ENCODE peak calls at places on chromosomes 4 and X, in seven cellular contexts. Q, U, E, F, L, R and T are unnamed samples. For H3K4me1 and H3K27me3, the result is how much of the 10 kb centered on the place peaks cover.

GRCh38 chr4:138897818-138898226 is 117.8 kb upstream of the NOCT start:
- DNase-seq in F (no peak), U (no peak), Q (no peak), R (no peak), E (no peak), L (no peak), T (no peak)

GRCh38 chrX:118536687-118537461 is 41.3 kb downstream of the DOCK11 start:
- DNase-seq in L (no peak), E (no peak), Q (peak), U (no peak), R (no peak), F (no peak), T (no peak)

GRCh38 chr4:154329939-154330338 is 161.7 kb downstream of the DCHS2 start:
- DNase-seq in E (no peak), U (no peak), L (no peak), R (no peak), F (no peak), Q (no peak), T (peak)

GRCh38 chr4:72690782-72691181 is 121.8 kb upstream of the ADAMTS3 start:
- DNase-seq in R (no peak), U (no peak), E (no peak), Q (peak), F (no peak), L (no peak), T (no peak)

GRCh38 chrX:138775501-138775900 is 64.0 kb upstream of the FGF13 start:
- DNase-seq in L (no peak), U (no peak), R (no peak), F (no peak), Q (peak), E (no peak), T (no peak)

GRCh38 chr4:2928242-2929155 is 34.7 kb downstream of the NOP14 start:
- DNase-seq in U (no peak), F (peak), R (no peak), L (peak), E (no peak), Q (no peak), T (peak)

GRCh38 chr4:88599298-88599697 is 7.0 kb downstream of the HERC3 start:
- DNase-seq in F (no peak), E (no peak), R (no peak), L (no peak), Q (no peak), U (no peak), T (no peak)

GRCh38 chr4:172995161-172995560 is 173.4 kb upstream of the GALNT7 start:
- DNase-seq in L (no peak), U (no peak), F (no peak), E (no peak), Q (no peak), R (no peak), T (no peak)

GRCh38 chr4:41205130-41205529 is 9.2 kb downstream of the APBB2 start:
- DNase-seq in U (no peak), R (no peak), E (no peak), F (no peak), L (no peak), Q (no peak), T (no peak)

GRCh38 chrX:155235891-155236290 is 19.6 kb downstream of the VBP1 start:
- DNase-seq in E (no peak), Q (no peak), U (no peak), F (no peak), R (no peak), L (no peak), T (no peak)

GRCh38 chrX:153488231-153488914 is 6.4 kb upstream of the BGN start:
- DNase-seq in F (no peak), Q (no peak), R (peak), E (no peak), U (no peak), L (no peak), T (no peak)

DNA sequence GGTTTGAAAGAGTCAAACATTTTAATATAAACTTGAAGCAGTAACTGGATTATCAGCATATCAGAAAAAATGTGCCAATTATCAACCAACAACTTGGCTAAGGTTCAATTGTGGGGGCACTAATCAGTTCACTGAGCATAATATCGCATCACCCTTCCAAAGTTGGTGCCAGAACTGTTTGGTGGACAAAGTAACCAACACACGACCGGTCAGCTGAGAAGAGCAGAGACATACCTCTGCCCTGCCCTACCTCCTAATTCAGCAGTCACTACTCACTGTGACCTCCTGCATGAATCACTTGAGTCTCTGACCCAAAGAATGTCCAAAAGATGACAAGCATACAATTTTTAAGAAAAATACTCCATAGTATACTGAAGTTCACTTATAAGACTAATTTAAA is 53.2 kb downstream of the TSPAN5 start:
- DNase-seq in Q (no peak), F (no peak), E (no peak), R (no peak), L (no peak), U (no peak), T (no peak)
- H3K27ac ChIP-seq in Q (no peak), F (no peak), E (no peak), R (no peak), L (no peak), U (no peak), T (no peak)

GRCh38 chr4:135670548-135670947 is 1469.0 kb upstream of the PABPC4L start:
- DNase-seq in L (no peak), F (no peak), E (no peak), U (no peak), Q (no peak), R (no peak), T (no peak)
- H3K4me1 ChIP-seq in L (under half), F (under half), E (under half), U (under half), Q (under half), R (under half), T (under half)

DNA sequence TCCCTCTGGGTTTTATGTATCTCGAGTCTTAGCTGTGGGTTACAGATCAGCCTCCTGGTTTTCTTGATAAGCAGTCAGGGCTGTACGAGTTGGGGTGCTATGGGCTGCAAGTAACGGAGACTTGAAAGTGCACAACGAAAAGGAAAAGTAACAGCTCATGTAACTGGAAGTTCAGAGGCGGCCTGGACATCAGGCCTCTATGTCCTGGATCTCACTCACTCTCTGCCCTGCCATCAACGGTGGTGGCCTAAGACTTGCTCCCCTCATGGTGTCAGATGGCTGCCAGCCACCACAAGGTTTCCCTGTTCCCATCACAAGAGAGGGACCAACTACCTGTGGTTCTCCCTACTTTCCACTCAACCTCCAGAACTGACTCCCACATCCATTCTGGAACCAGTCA is 4.8 kb downstream of the PPP2R2C start:
- DNase-seq in L (no peak), F (no peak), U (no peak), Q (no peak), R (no peak), E (no peak), T (no peak)
- H3K27me3 ChIP-seq in L (under half), F (under half), U (under half), Q (half or more), R (under half), E (under half), T (under half)

DNA sequence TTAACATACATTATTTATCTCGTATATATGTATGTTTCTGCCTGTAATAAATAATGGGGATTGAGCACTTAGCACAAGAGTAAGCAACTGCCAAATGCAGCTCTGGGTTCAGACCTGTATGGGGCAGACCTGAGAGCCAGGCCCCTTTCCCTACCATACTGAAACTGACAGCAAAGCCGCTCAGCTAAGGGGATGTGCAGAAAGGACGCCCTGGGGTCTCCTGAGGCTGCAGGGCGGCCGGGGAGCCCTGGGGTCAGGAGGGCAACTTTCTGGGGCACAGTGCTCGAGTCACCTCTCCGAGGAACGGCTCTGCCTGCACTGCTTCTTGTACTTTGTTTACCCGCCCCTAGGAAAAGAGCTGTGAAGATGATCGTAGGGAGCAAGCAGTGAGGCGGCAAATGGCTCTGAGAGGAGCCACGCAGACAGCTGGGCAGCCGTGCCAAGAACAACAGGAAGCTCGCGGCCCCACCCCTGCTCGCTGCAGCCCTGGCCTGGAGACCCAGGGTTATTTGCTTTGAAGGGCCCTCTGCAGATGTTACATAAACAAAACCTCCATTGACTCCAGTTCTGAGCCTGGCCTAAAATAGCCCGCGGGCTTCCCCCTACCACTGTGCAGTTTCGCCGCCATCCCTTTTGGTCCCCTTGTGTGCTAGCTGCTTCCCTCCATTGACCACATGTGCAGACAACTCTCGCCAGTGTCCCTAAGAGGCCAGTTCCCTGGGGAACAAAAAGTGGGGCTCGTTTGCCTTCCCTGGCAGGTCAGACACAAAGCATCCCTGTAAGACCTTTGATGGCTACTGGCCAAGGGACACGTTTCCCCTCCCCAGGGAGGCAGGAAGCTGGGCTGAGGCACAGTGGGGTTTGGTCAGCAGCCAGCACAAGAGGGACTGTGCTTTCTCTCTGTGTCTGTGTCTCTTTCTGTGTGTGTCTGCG is 111.3 kb upstream of the LNX1 start:
- DNase-seq in R (peak), E (peak), U (peak), Q (peak), F (peak), L (peak), T (peak)
- H3K27ac ChIP-seq in R (peak), E (peak), U (peak), Q (no peak), F (peak), L (peak), T (peak)

GRCh38 chr4:123246085-123246484 is 150.5 kb upstream of the SPRY1 start:
- DNase-seq in L (no peak), F (no peak), Q (no peak), R (no peak), E (no peak), U (no peak), T (no peak)
- H3K4me1 ChIP-seq in L (under half), F (under half), Q (under half), R (under half), E (half or more), U (under half), T (under half)

DNA sequence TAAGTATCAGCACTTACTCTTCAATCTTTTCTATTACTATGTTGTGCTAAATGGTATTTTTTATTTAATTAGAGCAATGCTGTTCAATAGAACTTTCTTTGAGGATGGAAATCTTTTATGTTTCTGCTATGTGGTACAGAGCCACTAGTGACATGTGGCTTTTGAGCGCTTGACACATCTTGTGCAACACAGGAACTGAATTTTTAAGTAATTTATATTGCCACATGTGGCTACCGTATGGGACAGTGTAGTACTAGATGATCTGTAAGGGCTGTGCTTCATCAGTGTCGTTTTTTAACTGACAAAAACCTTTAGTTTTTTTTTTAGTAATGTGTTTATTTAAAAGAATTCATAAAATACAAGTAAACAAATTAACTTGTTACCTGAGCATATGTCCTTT is 22.4 kb downstream of the HPRT1 start:
- DNase-seq in Q (no peak), R (no peak), F (no peak), U (no peak), L (no peak), E (no peak), T (no peak)
- H3K27me3 ChIP-seq in Q (under half), R (under half), F (under half), U (under half), L (under half), E (under half), T (under half)

DNA sequence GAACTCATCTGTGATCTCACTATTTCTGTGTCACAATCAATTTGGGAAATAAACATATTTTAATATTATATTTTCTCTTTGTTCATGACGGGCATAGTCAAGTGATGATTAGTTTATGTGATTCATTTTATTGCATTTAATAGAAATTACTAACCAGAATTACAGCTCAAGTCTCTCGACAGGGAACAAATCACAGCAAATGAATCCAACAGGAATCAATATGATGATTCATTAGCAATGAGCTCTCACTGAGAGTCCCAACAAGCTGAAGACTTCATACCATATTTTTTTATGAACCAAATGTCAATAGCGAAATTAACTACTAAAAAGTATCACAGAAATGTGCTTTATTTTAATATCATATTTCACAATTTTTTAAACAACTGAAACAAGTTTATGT is 649.7 kb downstream of the GRID2 start:
- DNase-seq in E (no peak), Q (no peak), R (no peak), F (no peak), L (no peak), U (no peak), T (no peak)
- H3K27ac ChIP-seq in E (no peak), Q (no peak), R (no peak), F (no peak), L (no peak), U (no peak), T (no peak)